ENCODE peak calls at places on chromosomes 13 and 19, in six cellular contexts. One of them, this sample, is unnamed.

GRCh38 chr13:35857769-35858168 is 273.4 kb downstream of the DCLK1 start:
- DNase-seq in OCI-LY7: no peak
- DNase-seq in choroid plexus epithelial cell: peak; percentile 75
- DNase-seq in WERI-Rb-1: no peak
- DNase-seq in testis: peak; percentile 33
- DNase-seq in endothelial cell: no peak
- DNase-seq in this sample: no peak

GRCh38 chr19:18020212-18021067 is 12.5 kb downstream of the ARRDC2 start:
- DNase-seq in testis: peak; percentile 82
- DNase-seq in OCI-LY7: no peak
- DNase-seq in endothelial cell: no peak
- DNase-seq in choroid plexus epithelial cell: peak; percentile 77
- DNase-seq in WERI-Rb-1: no peak
- DNase-seq in this sample: no peak

GRCh38 chr19:16118489-16119033 is 6.9 kb downstream of the RAB8A start:
- DNase-seq in OCI-LY7: peak; percentile 96
- DNase-seq in endothelial cell: no peak
- DNase-seq in WERI-Rb-1: no peak
- DNase-seq in choroid plexus epithelial cell: no peak
- DNase-seq in testis: no peak
- DNase-seq in this sample: no peak

GRCh38 chr19:18437481-18438330 is at the start of gene ISYNA1:
- DNase-seq in OCI-LY7: no peak
- DNase-seq in choroid plexus epithelial cell: peak; percentile 77
- DNase-seq in testis: peak; percentile 82
- DNase-seq in endothelial cell: peak; percentile 65
- DNase-seq in WERI-Rb-1: peak; percentile 76
- DNase-seq in this sample: peak; percentile 62

GRCh38 chr13:105737688-105738087 is 797.8 kb downstream of the EFNB2 start:
- DNase-seq in OCI-LY7: no peak
- DNase-seq in WERI-Rb-1: no peak
- DNase-seq in testis: no peak
- DNase-seq in choroid plexus epithelial cell: no peak
- DNase-seq in endothelial cell: no peak
- DNase-seq in this sample: no peak

GRCh38 chr19:10726268-10726667 is 8.4 kb downstream of the DNM2 start:
- DNase-seq in OCI-LY7: no peak
- DNase-seq in WERI-Rb-1: no peak
- DNase-seq in endothelial cell: no peak
- DNase-seq in choroid plexus epithelial cell: no peak
- DNase-seq in testis: peak; percentile 75
- DNase-seq in this sample: no peak

GRCh38 chr19:7450243-7451223 is 38.3 kb downstream of the PEX11G start:
- DNase-seq in endothelial cell: no peak
- DNase-seq in OCI-LY7: peak; percentile 57
- DNase-seq in testis: no peak
- DNase-seq in choroid plexus epithelial cell: peak; percentile 24
- DNase-seq in WERI-Rb-1: no peak
- DNase-seq in this sample: no peak

GRCh38 chr13:77893066-77893465 is 25.6 kb downstream of the EDNRB start:
- DNase-seq in endothelial cell: no peak
- DNase-seq in WERI-Rb-1: no peak
- DNase-seq in testis: no peak
- DNase-seq in OCI-LY7: no peak
- DNase-seq in choroid plexus epithelial cell: no peak
- DNase-seq in this sample: no peak

GRCh38 chr13:47397739-47398138 is 500.9 kb upstream of the HTR2A start:
- DNase-seq in endothelial cell: no peak
- DNase-seq in OCI-LY7: no peak
- DNase-seq in choroid plexus epithelial cell: peak; percentile 12
- DNase-seq in WERI-Rb-1: no peak
- DNase-seq in testis: no peak
- DNase-seq in this sample: no peak

GRCh38 chr13:64675256-64675892 is 2554.8 kb downstream of the PCDH9 start:
- DNase-seq in testis: no peak
- DNase-seq in choroid plexus epithelial cell: peak; percentile 87
- DNase-seq in OCI-LY7: no peak
- DNase-seq in WERI-Rb-1: no peak
- DNase-seq in endothelial cell: no peak
- DNase-seq in this sample: no peak

GRCh38 chr19:52533901-52534300 is 6.4 kb downstream of the ZNF808 start:
- DNase-seq in endothelial cell: no peak
- DNase-seq in OCI-LY7: no peak
- DNase-seq in WERI-Rb-1: no peak
- DNase-seq in testis: no peak
- DNase-seq in choroid plexus epithelial cell: no peak
- DNase-seq in this sample: no peak

GRCh38 chr19:52941941-52942370 is 18.7 kb upstream of the ZNF888 start:
- DNase-seq in choroid plexus epithelial cell: peak; percentile 35
- DNase-seq in testis: peak; percentile 28
- DNase-seq in WERI-Rb-1: peak; percentile 55
- DNase-seq in OCI-LY7: peak; percentile 32
- DNase-seq in endothelial cell: no peak
- DNase-seq in this sample: peak; percentile 30

GRCh38 chr13:43664700-43665191 is 122.0 kb downstream of the ENOX1 start:
- DNase-seq in endothelial cell: no peak
- DNase-seq in WERI-Rb-1: peak; percentile 88
- DNase-seq in testis: no peak
- DNase-seq in OCI-LY7: no peak
- DNase-seq in choroid plexus epithelial cell: peak; percentile 82
- DNase-seq in this sample: no peak

GRCh38 chr13:25733061-25733491 is 318.7 kb downstream of the SHISA2 start:
- DNase-seq in choroid plexus epithelial cell: peak; percentile 87
- DNase-seq in OCI-LY7: no peak
- DNase-seq in testis: no peak
- DNase-seq in endothelial cell: no peak
- DNase-seq in WERI-Rb-1: no peak
- DNase-seq in this sample: no peak

GRCh38 chr19:23531231-23531790 is 136.0 kb upstream of the ZNF91 start:
- DNase-seq in testis: no peak
- DNase-seq in OCI-LY7: no peak
- DNase-seq in choroid plexus epithelial cell: no peak
- DNase-seq in endothelial cell: no peak
- DNase-seq in WERI-Rb-1: no peak
- DNase-seq in this sample: no peak

GRCh38 chr13:37615271-37615670 is 16.7 kb upstream of the POSTN start:
- DNase-seq in choroid plexus epithelial cell: no peak
- DNase-seq in testis: no peak
- DNase-seq in WERI-Rb-1: no peak
- DNase-seq in OCI-LY7: no peak
- DNase-seq in endothelial cell: no peak
- DNase-seq in this sample: no peak

GRCh38 chr13:112042496-112042895 is 24.5 kb upstream of the SOX1 start:
- DNase-seq in OCI-LY7: no peak
- DNase-seq in choroid plexus epithelial cell: no peak
- DNase-seq in WERI-Rb-1: no peak
- DNase-seq in endothelial cell: no peak
- DNase-seq in testis: no peak
- DNase-seq in this sample: no peak

GRCh38 chr19:30366282-30366681 is 5.9 kb upstream of the ZNF536 start:
- DNase-seq in testis: no peak
- DNase-seq in choroid plexus epithelial cell: no peak
- DNase-seq in endothelial cell: no peak
- DNase-seq in WERI-Rb-1: no peak
- DNase-seq in OCI-LY7: no peak
- DNase-seq in this sample: no peak

GRCh38 chr19:18735324-18735723 is 51.8 kb downstream of the CRTC1 start:
- DNase-seq in WERI-Rb-1: peak; percentile 94
- DNase-seq in endothelial cell: no peak
- DNase-seq in OCI-LY7: no peak
- DNase-seq in testis: no peak
- DNase-seq in choroid plexus epithelial cell: no peak
- DNase-seq in this sample: peak; percentile 90

GRCh38 chr13:29911781-29912478 is 61.5 kb upstream of the UBL3 start:
- DNase-seq in choroid plexus epithelial cell: no peak
- DNase-seq in OCI-LY7: no peak
- DNase-seq in WERI-Rb-1: no peak
- DNase-seq in endothelial cell: no peak
- DNase-seq in testis: no peak
- DNase-seq in this sample: no peak

GRCh38 chr19:55552620-55553019 is 7.3 kb upstream of the SBK3 start:
- DNase-seq in OCI-LY7: no peak
- DNase-seq in choroid plexus epithelial cell: peak; percentile 91
- DNase-seq in testis: no peak
- DNase-seq in WERI-Rb-1: no peak
- DNase-seq in endothelial cell: no peak
- DNase-seq in this sample: no peak

GRCh38 chr13:40772765-40773473 is 1.9 kb upstream of the MRPS31 start:
- DNase-seq in testis: no peak
- DNase-seq in WERI-Rb-1: no peak
- DNase-seq in choroid plexus epithelial cell: no peak
- DNase-seq in endothelial cell: no peak
- DNase-seq in OCI-LY7: no peak
- DNase-seq in this sample: no peak

GRCh38 chr13:99991013-99991805 is 9.6 kb downstream of the ZIC2 start:
- DNase-seq in WERI-Rb-1: no peak
- DNase-seq in endothelial cell: no peak
- DNase-seq in choroid plexus epithelial cell: peak; percentile 58
- DNase-seq in testis: no peak
- DNase-seq in OCI-LY7: no peak
- DNase-seq in this sample: peak; percentile 19
- TF ChIP-seq CTCF in WERI-Rb-1: no peak
- TF ChIP-seq CTCF in endothelial cell: no peak
- TF ChIP-seq CTCF in choroid plexus epithelial cell: no peak
- TF ChIP-seq CTCF in testis: no peak
- TF ChIP-seq CTCF in OCI-LY7: no peak
- TF ChIP-seq CTCF in this sample: no peak

GRCh38 chr19:38559428-38560401 is 58.0 kb downstream of the MAP4K1 start:
- DNase-seq in choroid plexus epithelial cell: peak; percentile 13
- DNase-seq in testis: no peak
- DNase-seq in OCI-LY7: peak; percentile 27
- DNase-seq in WERI-Rb-1: no peak
- DNase-seq in endothelial cell: no peak
- DNase-seq in this sample: no peak

GRCh38 chr19:38554676-38555141 is 63.0 kb downstream of the MAP4K1 start:
- DNase-seq in endothelial cell: no peak
- DNase-seq in testis: no peak
- DNase-seq in WERI-Rb-1: no peak
- DNase-seq in OCI-LY7: no peak
- DNase-seq in choroid plexus epithelial cell: no peak
- DNase-seq in this sample: no peak

GRCh38 chr19:38557205-38557799 is 60.5 kb downstream of the MAP4K1 start:
- DNase-seq in OCI-LY7: peak; percentile 38
- DNase-seq in testis: no peak
- DNase-seq in endothelial cell: no peak
- DNase-seq in WERI-Rb-1: no peak
- DNase-seq in choroid plexus epithelial cell: no peak
- DNase-seq in this sample: no peak

GRCh38 chr19:38555200-38555599 is 62.6 kb downstream of the MAP4K1 start:
- DNase-seq in choroid plexus epithelial cell: no peak
- DNase-seq in testis: no peak
- DNase-seq in endothelial cell: no peak
- DNase-seq in OCI-LY7: no peak
- DNase-seq in WERI-Rb-1: no peak
- DNase-seq in this sample: no peak

DNA sequence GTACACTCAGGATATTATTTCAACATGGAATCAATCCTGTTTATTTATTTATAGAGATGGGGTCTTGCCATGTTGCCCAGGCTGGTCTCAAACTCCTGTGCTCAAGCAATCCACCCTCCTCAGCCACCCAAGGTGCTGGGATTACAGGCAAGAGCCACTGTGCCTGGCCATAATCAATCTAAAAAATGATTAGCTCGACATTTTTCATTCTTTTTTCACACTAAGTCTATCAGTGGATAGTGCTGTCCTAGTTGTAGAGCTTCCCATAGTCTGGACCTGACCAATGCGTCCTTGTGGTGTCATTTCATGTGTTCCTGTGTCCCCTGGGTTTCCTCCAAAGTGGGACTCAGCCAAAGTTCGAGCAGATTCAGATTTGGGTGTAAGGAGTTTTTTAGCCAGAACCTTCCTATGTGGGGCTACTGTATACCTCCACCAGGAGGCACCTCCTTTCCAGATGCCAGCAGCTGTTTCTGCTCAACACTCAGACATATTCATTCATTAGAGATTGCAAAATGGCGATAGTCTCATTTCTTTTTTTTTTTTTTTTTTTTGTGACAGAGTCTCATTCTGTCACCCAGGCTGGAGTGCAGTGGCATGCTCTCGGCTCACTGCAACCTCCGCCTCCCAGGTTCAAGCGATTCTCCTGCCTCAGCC is 61.1 kb downstream of the MAP4K1 start:
- DNase-seq in OCI-LY7: peak; percentile 54
- DNase-seq in choroid plexus epithelial cell: peak; percentile 12
- DNase-seq in testis: no peak
- DNase-seq in WERI-Rb-1: no peak
- DNase-seq in endothelial cell: no peak
- DNase-seq in this sample: no peak
- TF ChIP-seq CTCF in OCI-LY7: peak; percentile 57
- TF ChIP-seq CTCF in choroid plexus epithelial cell: peak; percentile 39
- TF ChIP-seq CTCF in testis: no peak
- TF ChIP-seq CTCF in WERI-Rb-1: no peak
- TF ChIP-seq CTCF in endothelial cell: no peak
- TF ChIP-seq CTCF in this sample: no peak

DNA sequence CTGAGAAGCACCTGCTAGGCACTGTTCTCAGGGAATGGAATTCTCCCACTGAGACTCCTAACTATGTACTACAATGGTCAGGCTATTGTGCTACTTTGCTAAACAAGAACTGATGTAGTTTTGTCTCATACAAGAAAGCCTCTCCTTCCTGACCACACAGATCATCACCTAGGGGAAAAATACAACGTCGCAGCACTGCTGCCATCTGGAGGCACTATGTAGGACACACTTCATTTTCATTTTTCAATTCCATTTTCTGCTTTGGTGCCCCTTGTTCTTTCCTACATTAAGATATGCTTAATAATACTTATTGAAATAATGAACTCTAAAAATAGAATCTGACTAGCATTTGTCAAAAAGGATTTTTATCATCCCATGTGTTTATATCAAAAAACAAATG is 21.1 kb downstream of the PROSER1 start:
- DNase-seq in WERI-Rb-1: peak; percentile 17
- DNase-seq in endothelial cell: no peak
- DNase-seq in testis: peak; percentile 33
- DNase-seq in choroid plexus epithelial cell: peak; percentile 74
- DNase-seq in OCI-LY7: peak; percentile 34
- DNase-seq in this sample: peak; percentile 30
- TF ChIP-seq CTCF in WERI-Rb-1: peak; percentile 47
- TF ChIP-seq CTCF in endothelial cell: peak; percentile 48
- TF ChIP-seq CTCF in testis: no peak
- TF ChIP-seq CTCF in choroid plexus epithelial cell: peak; percentile 78
- TF ChIP-seq CTCF in OCI-LY7: peak; percentile 78
- TF ChIP-seq CTCF in this sample: peak; percentile 57

DNA sequence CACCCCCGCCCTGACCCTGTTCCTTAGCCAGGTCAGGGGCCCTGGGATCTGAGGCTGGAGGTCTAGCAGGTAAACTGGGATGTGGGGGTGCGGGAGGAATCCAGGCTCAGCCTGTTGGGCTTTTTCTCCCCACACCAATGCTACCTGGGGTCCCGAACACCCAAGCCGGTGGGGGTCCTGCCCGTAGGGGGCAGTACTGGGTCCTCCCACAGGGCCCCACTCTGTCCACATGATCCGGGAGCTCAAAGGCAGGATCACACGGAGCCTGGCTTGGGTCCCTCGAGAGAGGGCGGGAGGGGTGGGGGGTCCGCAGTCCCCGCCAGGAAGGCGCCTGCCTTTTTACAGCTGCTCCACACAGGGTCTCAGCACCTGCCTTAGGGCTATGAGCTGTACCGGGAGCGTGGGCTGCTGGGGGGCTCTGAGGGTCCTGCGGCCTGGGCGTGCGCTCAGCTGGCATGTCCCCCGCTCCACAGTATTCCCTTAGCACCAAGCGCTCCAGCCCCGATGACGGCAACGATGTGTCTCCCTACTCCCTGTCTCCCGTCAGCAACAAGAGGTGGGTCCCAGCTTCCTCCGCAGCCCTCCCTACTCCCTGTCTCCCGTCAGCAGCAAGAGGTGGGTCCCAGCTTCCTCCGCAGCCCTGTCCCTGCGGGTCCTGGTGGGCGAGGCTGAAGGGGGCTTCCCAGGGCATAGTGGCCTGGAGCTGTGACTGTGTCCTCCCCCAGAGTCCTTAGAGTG is 12.3 kb upstream of the TEKTIP1 start:
- DNase-seq in testis: no peak
- DNase-seq in WERI-Rb-1: no peak
- DNase-seq in OCI-LY7: no peak
- DNase-seq in endothelial cell: no peak
- DNase-seq in choroid plexus epithelial cell: no peak
- DNase-seq in this sample: no peak
- TF ChIP-seq CTCF in testis: no peak
- TF ChIP-seq CTCF in WERI-Rb-1: peak; percentile 44
- TF ChIP-seq CTCF in OCI-LY7: peak; percentile 57
- TF ChIP-seq CTCF in endothelial cell: peak; percentile 15
- TF ChIP-seq CTCF in choroid plexus epithelial cell: peak; percentile 21
- TF ChIP-seq CTCF in this sample: peak; percentile 25